ENCODE peak calls at places on chromosomes 11 and 22, in six cellular contexts. A, R, F, I, E and H are unnamed samples.

GRCh38 chr11:105005451-105005845 is 17.5 kb downstream of the CASP5 start:
- DNase-seq in F (no peak), A (no peak), I (no peak), E (no peak), R (no peak), H (no peak)

GRCh38 chr11:6742260-6742659 is 29.5 kb downstream of the OR2AG2 start:
- DNase-seq in A (no peak), F (no peak), R (no peak), I (no peak), E (no peak), H (no peak)

GRCh38 chr11:60005360-60005759 is 11.6 kb upstream of the OOSP4B start:
- DNase-seq in I (no peak), R (no peak), E (no peak), F (no peak), A (peak), H (no peak)

GRCh38 chr11:24253237-24253760 is 243.6 kb upstream of the LUZP2 start:
- DNase-seq in E (no peak), F (no peak), I (no peak), A (no peak), R (no peak), H (no peak)

GRCh38 chr22:27317961-27318360 is 483.6 kb downstream of the MN1 start:
- DNase-seq in E (no peak), F (no peak), I (no peak), A (no peak), R (no peak), H (no peak)

GRCh38 chr22:50444663-50445062 is 30.2 kb downstream of the SBF1 start:
- DNase-seq in F (no peak), I (no peak), R (no peak), E (no peak), A (peak), H (peak)

GRCh38 chr11:119055901-119056300 is 1.1 kb downstream of the HYOU1 start:
- DNase-seq in R (no peak), I (no peak), F (no peak), A (peak), E (no peak), H (peak)

GRCh38 chr11:76781046-76781801 is 1.9 kb upstream of the TSKU start:
- DNase-seq in E (no peak), A (no peak), I (peak), R (no peak), F (no peak), H (no peak)

GRCh38 chr11:71298016-71298550 is 45.7 kb upstream of the SHANK2 start:
- DNase-seq in R (no peak), I (no peak), A (no peak), F (no peak), E (no peak), H (no peak)